ENCODE peak calls at places on chromosome 15, in five cellular contexts. I, J, P, Q and M are unnamed samples.

GRCh38 chr15:97504031-97504430 is 456.5 kb upstream of the ARRDC4 start:
- DNase-seq in P (no peak), I (no peak), Q (peak), J (no peak), M (no peak)

GRCh38 chr15:57302640-57303257 is 73.6 kb upstream of the CGNL1 start:
- DNase-seq in I (no peak), P (no peak), Q (no peak), J (no peak), M (no peak)

GRCh38 chr15:80208758-80209734 is 43.0 kb downstream of the CTXND1 start:
- DNase-seq in I (no peak), Q (no peak), P (no peak), J (no peak), M (no peak)

GRCh38 chr15:50166216-50166615 is 15.8 kb upstream of the SLC27A2 start:
- DNase-seq in P (no peak), I (no peak), Q (peak), J (no peak), M (no peak)

GRCh38 chr15:43776101-43776717 is 557 bp downstream of the ELL3 start:
- DNase-seq in I (peak), J (no peak), P (no peak), Q (no peak), M (peak)

GRCh38 chr15:48380183-48380582 is 49.0 kb downstream of the DUT start:
- DNase-seq in J (no peak), Q (no peak), I (no peak), P (no peak), M (no peak)

GRCh38 chr15:90513448-90513847 is 16.3 kb upstream of the CRTC3 start:
- DNase-seq in J (no peak), Q (no peak), P (no peak), I (no peak), M (no peak)

GRCh38 chr15:96353378-96353930 is 23.0 kb downstream of the NR2F2 start:
- DNase-seq in Q (no peak), P (no peak), I (no peak), J (no peak), M (no peak)

GRCh38 chr15:67101981-67102929 is 36.9 kb downstream of the SMAD3 start:
- DNase-seq in J (no peak), I (peak), Q (no peak), P (no peak), M (peak)

GRCh38 chr15:59244337-59244736 is 37.7 kb downstream of the LDHAL6B start:
- DNase-seq in J (no peak), P (no peak), Q (no peak), I (no peak), M (no peak)

GRCh38 chr15:36879568-36880225 is 220.7 kb downstream of the MEIS2 start:
- DNase-seq in Q (no peak), J (no peak), P (no peak), I (no peak), M (no peak)

GRCh38 chr15:42608110-42608531 is 32.7 kb downstream of the STARD9 start:
- DNase-seq in I (peak), P (no peak), J (no peak), Q (no peak), M (peak)

GRCh38 chr15:49134683-49135341 is 20.6 kb downstream of the COPS2 start:
- DNase-seq in P (no peak), J (no peak), I (no peak), Q (no peak), M (no peak)

GRCh38 chr15:87618203-87618725 is 638.3 kb downstream of the NTRK3 start:
- DNase-seq in I (no peak), P (no peak), Q (no peak), J (no peak), M (no peak)

GRCh38 chr15:73712107-73712506 is 27.9 kb downstream of the CD276 start:
- DNase-seq in J (no peak), Q (no peak), P (no peak), I (no peak), M (no peak)

GRCh38 chr15:35437157-35437556 is 108.8 kb downstream of the DPH6 start:
- DNase-seq in I (no peak), J (no peak), Q (peak), P (no peak), M (no peak)

GRCh38 chr15:76898102-76898501 is 7.0 kb downstream of the SCAPER start:
- DNase-seq in P (no peak), Q (no peak), J (no peak), I (no peak), M (no peak)

GRCh38 chr15:50880651-50881114 is 27.8 kb upstream of the AP4E1 start:
- DNase-seq in I (no peak), J (no peak), P (no peak), Q (no peak), M (no peak)

GRCh38 chr15:67931861-67932260 is 92.0 kb upstream of the RNU6-1 start:
- DNase-seq in P (no peak), Q (no peak), I (no peak), J (no peak), M (no peak)

GRCh38 chr15:98070132-98070531 is 109.6 kb downstream of the ARRDC4 start:
- DNase-seq in Q (no peak), J (no peak), P (no peak), I (no peak), M (no peak)

GRCh38 chr15:63605816-63606215 is 8.6 kb downstream of the FBXL22 start:
- DNase-seq in Q (no peak), J (no peak), I (peak), P (no peak), M (peak)

GRCh38 chr15:61155741-61156700 is 73.1 kb downstream of the RORA start:
- DNase-seq in I (no peak), Q (peak), P (no peak), J (no peak), M (no peak)

GRCh38 chr15:63436872-63437375 is 55.3 kb upstream of the CA12 start:
- DNase-seq in I (peak), P (peak), J (peak), Q (peak), M (peak)

GRCh38 chr15:100728371-100729201 is 126.2 kb downstream of the ASB7 start:
- DNase-seq in I (no peak), J (no peak), Q (no peak), P (no peak), M (no peak)

GRCh38 chr15:85125056-85125661 is 143.5 kb downstream of the PDE8A start:
- DNase-seq in P (no peak), Q (peak), I (no peak), J (no peak), M (no peak)

GRCh38 chr15:40103124-40103858 is 5.4 kb downstream of the BMF start:
- DNase-seq in Q (peak), I (no peak), P (peak), J (peak), M (no peak)